ENCODE peak calls at places on chromosomes 1 and 21, in four cellular contexts. D is A549, P is HepG2, O is GM12878. R is an unnamed sample.

GRCh38 chr1:227893696-227894305 is 53.9 kb downstream of the WNT9A start:
- DNase-seq in D (no peak), P (no peak), O (no peak), R (no peak)

GRCh38 chr1:32351077-32351858 is 11.0 kb downstream of the FAM229A start:
- DNase-seq in P (peak; percentile 89), O (peak; percentile 69), D (peak; percentile 82), R (peak; percentile 100)

GRCh38 chr21:27156666-27157065 is 189.8 kb upstream of the ADAMTS5 start:
- DNase-seq in D (no peak), P (no peak), O (no peak), R (no peak)

GRCh38 chr21:34986561-34987533 is 62.3 kb downstream of the RUNX1 start:
- DNase-seq in O (peak; percentile 72), D (no peak), P (peak; percentile 84), R (no peak)

GRCh38 chr1:64956241-64956640 is 10.1 kb downstream of the JAK1 start:
- DNase-seq in O (no peak), P (no peak), D (no peak), R (no peak)

GRCh38 chr1:1119272-1119890 is 3.5 kb upstream of the C1orf159 start:
- DNase-seq in P (no peak), O (no peak), D (no peak), R (no peak)

GRCh38 chr1:89125571-89126233 is at the start of gene GBP2:
- DNase-seq in D (peak; percentile 10), O (peak; percentile 30), P (peak; percentile 66), R (no peak)

GRCh38 chr21:42120056-42120903 is 49.2 kb downstream of the UMODL1 start:
- DNase-seq in D (no peak), P (peak; percentile 83), O (no peak), R (no peak)

GRCh38 chr1:198713081-198713480 is 74.2 kb downstream of the PTPRC start:
- DNase-seq in P (no peak), D (no peak), O (no peak), R (no peak)

GRCh38 chr1:232966663-232967062 is 16.3 kb downstream of the NTPCR start:
- DNase-seq in O (no peak), P (no peak), D (no peak), R (no peak)

GRCh38 chr1:47941609-47942237 is 55.5 kb downstream of the TRABD2B start:
- DNase-seq in D (peak; percentile 24), P (peak; percentile 43), O (no peak), R (no peak)

GRCh38 chr1:159214149-159214760 is 9.6 kb downstream of the ACKR1 start:
- DNase-seq in O (no peak), D (peak; percentile 59), P (peak; percentile 8), R (peak; percentile 65)

GRCh38 chr1:54887665-54888071 is 673 bp upstream of the DHCR24 start:
- DNase-seq in D (no peak), O (no peak), P (no peak), R (peak; percentile 48)

GRCh38 chr1:54885237-54885679 is 1.7 kb downstream of the DHCR24 start:
- DNase-seq in P (no peak), D (no peak), O (no peak), R (peak; percentile 31)

GRCh38 chr1:54886724-54887664 is at the start of gene DHCR24:
- DNase-seq in O (peak; percentile 45), P (peak; percentile 77), D (peak; percentile 94), R (peak; percentile 99)

GRCh38 chr1:54884768-54885167 is 2.2 kb downstream of the DHCR24 start:
- DNase-seq in D (no peak), P (no peak), O (no peak), R (no peak)

DNA sequence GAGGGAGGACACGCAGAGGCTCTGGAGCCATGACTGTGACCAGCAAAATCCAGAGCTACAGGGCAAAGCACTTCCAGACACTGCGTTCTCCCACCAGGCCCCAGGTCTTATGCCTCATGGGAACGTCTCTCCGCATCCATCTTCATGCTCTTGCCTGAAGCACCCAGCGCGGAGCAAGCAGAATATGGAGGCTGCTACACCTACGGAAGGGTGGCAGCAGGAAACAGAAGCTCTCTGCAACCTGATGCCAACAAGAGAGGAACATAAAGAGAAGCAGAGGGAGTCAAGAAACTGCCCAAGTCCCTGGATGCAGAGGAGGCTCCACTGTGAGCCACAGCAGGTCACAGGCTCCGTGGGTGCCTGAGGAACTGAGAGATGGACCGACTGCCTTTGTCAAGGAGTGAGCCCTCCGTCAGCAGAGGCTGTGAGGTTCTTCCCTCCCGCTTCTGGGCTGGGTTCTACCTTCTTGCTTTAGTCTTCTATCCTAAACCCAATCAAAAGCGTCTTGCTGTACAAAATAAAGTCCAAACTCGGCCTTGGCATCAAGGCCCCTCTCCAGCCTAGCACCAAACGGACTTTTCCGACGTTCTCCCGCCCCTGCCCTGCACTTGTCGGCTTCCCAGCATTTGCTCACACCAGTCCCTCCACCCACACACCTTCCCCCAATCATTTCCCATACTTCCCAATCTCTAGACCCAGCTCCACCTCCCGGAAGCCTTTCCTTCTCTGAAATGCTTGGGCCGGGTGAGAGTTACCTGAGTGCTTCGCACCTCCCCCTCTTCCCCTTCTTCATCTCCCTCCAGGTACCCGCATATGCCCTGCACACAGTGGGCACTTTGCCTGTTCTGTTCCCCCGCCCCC is 902 bp downstream of the DHCR24 start:
- DNase-seq in D (no peak), O (no peak), P (peak; percentile 45), R (peak; percentile 51)
- TF ChIP-seq PBX3 in D (no peak), O (no peak), P (no peak), R (no peak)

GRCh38 chr1:201890223-201890622 is 1.5 kb downstream of the SHISA4 start:
- DNase-seq in D (no peak), P (no peak), O (no peak), R (no peak)

GRCh38 chr1:201890806-201891450 is 2.2 kb downstream of the SHISA4 start:
- DNase-seq in D (no peak), P (no peak), O (no peak), R (no peak)

GRCh38 chr1:201892211-201892610 is 3.5 kb downstream of the SHISA4 start:
- DNase-seq in P (no peak), D (no peak), O (no peak), R (no peak)

GRCh38 chr1:201893431-201893830 is 4.7 kb downstream of the SHISA4 start:
- DNase-seq in P (no peak), D (no peak), O (no peak), R (no peak)

DNA sequence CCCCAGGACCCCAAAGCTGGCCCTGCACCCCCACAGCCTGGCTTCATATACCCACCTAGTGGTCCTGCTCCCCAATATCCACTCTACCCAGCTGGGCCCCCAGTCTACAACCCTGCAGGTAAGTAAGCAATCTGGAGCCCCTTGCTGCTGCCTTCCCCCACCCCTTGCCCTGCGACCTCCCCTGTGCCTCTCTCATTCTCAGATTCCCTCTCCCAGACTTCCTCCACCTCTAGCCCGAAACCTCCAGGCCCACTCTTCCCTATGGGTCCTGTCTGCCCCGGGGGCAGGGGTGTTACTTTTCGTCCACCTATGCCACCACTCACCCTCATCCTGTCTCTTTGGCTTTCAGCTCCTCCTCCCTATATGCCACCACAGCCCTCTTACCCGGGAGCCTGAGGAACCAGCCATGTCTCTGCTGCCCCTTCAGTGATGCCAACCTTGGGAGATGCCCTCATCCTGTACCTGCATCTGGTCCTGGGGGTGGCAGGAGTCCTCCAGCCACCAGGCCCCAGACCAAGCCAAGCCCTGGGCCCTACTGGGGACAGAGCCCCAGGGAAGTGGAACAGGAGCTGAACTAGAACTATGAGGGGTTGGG is 2.9 kb downstream of the SHISA4 start:
- DNase-seq in D (no peak), O (no peak), P (no peak), R (no peak)
- TF ChIP-seq PBX3 in D (no peak), O (no peak), P (no peak), R (no peak)

GRCh38 chr1:155872527-155872926 is 13.2 kb downstream of the SYT11 start:
- DNase-seq in O (no peak), D (no peak), P (no peak), R (no peak)
- TF ChIP-seq PBX3 in O (no peak), D (no peak), P (no peak), R (no peak)

DNA sequence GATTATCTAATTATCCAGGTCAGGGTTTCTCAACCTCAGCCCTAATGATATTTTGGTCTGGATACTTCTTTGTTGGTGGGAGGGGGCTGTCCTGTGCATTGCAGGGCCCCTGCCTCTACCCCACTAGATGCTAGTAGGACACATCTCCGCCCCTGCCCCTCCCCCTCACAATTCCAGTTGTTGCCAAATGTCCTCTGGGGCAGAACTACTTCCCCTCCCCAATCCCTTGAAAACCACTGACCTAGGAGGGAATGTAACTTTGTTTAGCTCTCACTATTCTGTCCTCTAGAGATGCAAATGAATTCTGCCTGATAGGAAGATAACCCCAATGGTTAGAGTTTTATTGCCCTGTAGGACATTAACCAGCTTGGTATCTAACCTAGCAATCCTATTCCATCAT is 8.1 kb downstream of the CACNA1S start:
- DNase-seq in P (no peak), O (no peak), D (no peak), R (no peak)
- TF ChIP-seq PBX3 in P (no peak), O (no peak), D (no peak), R (no peak)

DNA sequence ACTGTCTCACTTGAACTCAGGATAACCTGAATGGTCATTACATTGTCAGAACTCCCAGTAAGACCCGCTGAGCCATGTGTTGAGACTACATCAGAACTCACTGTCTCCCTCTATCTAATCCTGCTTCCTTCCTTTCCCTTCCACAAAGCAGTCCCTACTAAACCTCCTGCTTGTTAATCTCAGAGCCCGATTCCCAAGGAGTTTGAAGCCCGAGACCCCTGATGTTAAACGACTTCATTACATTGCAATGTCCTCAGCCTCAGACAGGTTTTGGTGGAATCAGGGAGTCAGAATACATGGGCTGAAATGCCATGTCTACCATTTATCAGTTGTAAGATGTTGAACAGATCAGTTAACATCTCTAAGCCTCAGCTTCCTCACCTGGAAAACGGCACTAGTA is 682.4 kb downstream of the ADGRL2 start:
- DNase-seq in D (no peak), P (no peak), O (no peak), R (no peak)
- TF ChIP-seq PBX3 in D (no peak), P (no peak), O (no peak), R (no peak)

DNA sequence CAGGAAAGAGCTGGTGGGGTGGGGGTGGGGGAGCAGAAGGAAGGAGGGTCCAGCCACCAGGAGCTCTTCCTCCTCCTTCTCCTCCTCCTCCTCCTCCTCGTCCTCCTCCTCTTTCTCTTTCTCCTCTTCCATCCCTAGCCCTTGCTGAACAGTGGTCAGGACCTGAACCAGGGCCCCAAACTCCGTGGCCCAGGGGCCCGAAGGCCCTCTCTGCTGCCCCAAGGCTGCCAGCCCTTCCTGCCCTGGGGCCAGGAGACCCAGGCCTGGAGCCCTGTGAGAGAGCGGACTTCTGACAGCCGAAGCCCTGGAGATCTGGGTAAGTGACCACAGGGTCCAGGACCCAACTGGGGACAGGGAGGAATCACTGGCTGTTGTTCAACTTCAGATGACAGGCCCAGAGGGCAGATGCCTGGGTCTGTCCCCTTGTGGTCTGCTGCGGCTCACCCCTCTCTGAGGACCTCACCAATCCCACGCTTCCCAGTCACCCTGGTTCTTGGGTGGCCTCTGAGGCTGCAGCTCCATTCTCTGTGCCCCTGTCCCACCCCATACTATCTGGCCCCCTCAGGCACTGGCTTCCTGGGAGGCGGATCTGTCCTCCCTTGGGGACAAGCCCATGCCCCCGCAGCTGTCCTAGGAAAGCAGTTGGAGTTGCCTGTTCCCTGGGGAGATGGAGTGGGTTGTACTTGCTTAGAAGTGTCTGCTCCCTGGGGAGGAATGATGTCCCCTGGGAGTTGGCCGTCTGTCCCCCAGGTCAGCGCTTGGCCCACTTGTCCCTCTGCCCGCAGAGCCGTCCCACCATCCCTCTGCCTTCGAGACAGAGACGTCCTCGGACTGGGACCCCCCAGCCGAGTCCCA is 51.8 kb downstream of the VWA5B1 start:
- DNase-seq in O (no peak), D (no peak), P (no peak), R (peak; percentile 51)
- TF ChIP-seq PBX3 in O (no peak), D (no peak), P (no peak), R (no peak)

R was measured in SK-N-SH.